ENCODE peak calls at places on chromosome 4, in ten cellular contexts. One of them, this sample, is unnamed.

GRCh38 chr4:68378226-68378625 is 28.3 kb upstream of the YTHDC1 start:
- DNase-seq in lower lobe of right lung: no peak
- DNase-seq in GM23338: no peak
- DNase-seq in fibroblast of lung: no peak
- DNase-seq in BJ: no peak
- DNase-seq in heart left ventricle: no peak
- DNase-seq in transverse colon: no peak
- DNase-seq in GM12878: no peak
- DNase-seq in CD8-positive, alpha-beta T cell: no peak
- DNase-seq in PC-9: no peak
- DNase-seq in this sample: no peak

GRCh38 chr4:76977731-76978350 is 28.3 kb downstream of the SEPTIN11 start:
- DNase-seq in CD8-positive, alpha-beta T cell: no peak
- DNase-seq in BJ: no peak
- DNase-seq in fibroblast of lung: peak; percentile 74
- DNase-seq in lower lobe of right lung: no peak
- DNase-seq in PC-9: peak; percentile 86
- DNase-seq in GM23338: no peak
- DNase-seq in heart left ventricle: no peak
- DNase-seq in GM12878: no peak
- DNase-seq in transverse colon: no peak
- DNase-seq in this sample: no peak

GRCh38 chr4:181645489-181645888 is 597.7 kb upstream of the TENM3 start:
- DNase-seq in PC-9: no peak
- DNase-seq in GM12878: no peak
- DNase-seq in transverse colon: no peak
- DNase-seq in heart left ventricle: no peak
- DNase-seq in BJ: no peak
- DNase-seq in lower lobe of right lung: no peak
- DNase-seq in GM23338: no peak
- DNase-seq in fibroblast of lung: no peak
- DNase-seq in CD8-positive, alpha-beta T cell: no peak
- DNase-seq in this sample: no peak

GRCh38 chr4:183249854-183250253 is 70.2 kb downstream of the CLDN22 start:
- DNase-seq in GM12878: no peak
- DNase-seq in transverse colon: peak; percentile 19
- DNase-seq in GM23338: peak; percentile 60
- DNase-seq in lower lobe of right lung: no peak
- DNase-seq in CD8-positive, alpha-beta T cell: no peak
- DNase-seq in heart left ventricle: no peak
- DNase-seq in fibroblast of lung: peak; percentile 58
- DNase-seq in BJ: no peak
- DNase-seq in PC-9: no peak
- DNase-seq in this sample: no peak

GRCh38 chr4:87409420-87409939 is 12.9 kb upstream of the NUDT9 start:
- DNase-seq in PC-9: no peak
- DNase-seq in CD8-positive, alpha-beta T cell: no peak
- DNase-seq in fibroblast of lung: no peak
- DNase-seq in GM23338: no peak
- DNase-seq in transverse colon: no peak
- DNase-seq in GM12878: no peak
- DNase-seq in BJ: no peak
- DNase-seq in lower lobe of right lung: no peak
- DNase-seq in heart left ventricle: no peak
- DNase-seq in this sample: no peak

GRCh38 chr4:120733968-120734367 is 188.6 kb downstream of the PRDM5 start:
- DNase-seq in lower lobe of right lung: no peak
- DNase-seq in BJ: no peak
- DNase-seq in CD8-positive, alpha-beta T cell: no peak
- DNase-seq in transverse colon: no peak
- DNase-seq in GM12878: no peak
- DNase-seq in PC-9: no peak
- DNase-seq in heart left ventricle: no peak
- DNase-seq in GM23338: no peak
- DNase-seq in fibroblast of lung: no peak
- DNase-seq in this sample: no peak

GRCh38 chr4:87219648-87220093 is 747 bp downstream of the KLHL8 start:
- DNase-seq in fibroblast of lung: no peak
- DNase-seq in GM23338: peak; percentile 60
- DNase-seq in GM12878: no peak
- DNase-seq in BJ: no peak
- DNase-seq in transverse colon: peak; percentile 56
- DNase-seq in CD8-positive, alpha-beta T cell: peak; percentile 59
- DNase-seq in PC-9: no peak
- DNase-seq in heart left ventricle: peak; percentile 78
- DNase-seq in lower lobe of right lung: peak; percentile 76
- DNase-seq in this sample: peak; percentile 70

GRCh38 chr4:159977907-159978617 is 875.2 kb downstream of the RAPGEF2 start:
- DNase-seq in heart left ventricle: no peak
- DNase-seq in BJ: no peak
- DNase-seq in GM12878: no peak
- DNase-seq in transverse colon: no peak
- DNase-seq in GM23338: no peak
- DNase-seq in lower lobe of right lung: no peak
- DNase-seq in PC-9: no peak
- DNase-seq in fibroblast of lung: no peak
- DNase-seq in CD8-positive, alpha-beta T cell: no peak
- DNase-seq in this sample: no peak

GRCh38 chr4:186898367-186898766 is 174.7 kb upstream of the FAT1 start:
- DNase-seq in transverse colon: no peak
- DNase-seq in lower lobe of right lung: no peak
- DNase-seq in GM23338: no peak
- DNase-seq in PC-9: no peak
- DNase-seq in CD8-positive, alpha-beta T cell: no peak
- DNase-seq in BJ: no peak
- DNase-seq in GM12878: no peak
- DNase-seq in fibroblast of lung: no peak
- DNase-seq in heart left ventricle: no peak
- DNase-seq in this sample: no peak

GRCh38 chr4:85783483-85783882 is 308.5 kb downstream of the ARHGAP24 start:
- DNase-seq in fibroblast of lung: peak; percentile 86
- DNase-seq in PC-9: no peak
- DNase-seq in GM23338: no peak
- DNase-seq in CD8-positive, alpha-beta T cell: no peak
- DNase-seq in GM12878: no peak
- DNase-seq in lower lobe of right lung: no peak
- DNase-seq in transverse colon: no peak
- DNase-seq in BJ: peak; percentile 85
- DNase-seq in heart left ventricle: no peak
- DNase-seq in this sample: no peak

GRCh38 chr4:13143234-13143633 is 340.9 kb downstream of the RAB28 start:
- DNase-seq in GM12878: no peak
- DNase-seq in GM23338: no peak
- DNase-seq in lower lobe of right lung: no peak
- DNase-seq in BJ: no peak
- DNase-seq in transverse colon: no peak
- DNase-seq in CD8-positive, alpha-beta T cell: no peak
- DNase-seq in PC-9: no peak
- DNase-seq in fibroblast of lung: peak; percentile 59
- DNase-seq in heart left ventricle: no peak
- DNase-seq in this sample: no peak

GRCh38 chr4:106522839-106523238 is 154.3 kb upstream of the GIMD1 start:
- DNase-seq in transverse colon: no peak
- DNase-seq in BJ: no peak
- DNase-seq in CD8-positive, alpha-beta T cell: no peak
- DNase-seq in fibroblast of lung: no peak
- DNase-seq in lower lobe of right lung: no peak
- DNase-seq in PC-9: no peak
- DNase-seq in GM12878: no peak
- DNase-seq in heart left ventricle: no peak
- DNase-seq in GM23338: peak; percentile 11
- DNase-seq in this sample: no peak

GRCh38 chr4:75306496-75306895 is 207.7 kb downstream of the RCHY1 start:
- DNase-seq in CD8-positive, alpha-beta T cell: no peak
- DNase-seq in GM23338: no peak
- DNase-seq in BJ: no peak
- DNase-seq in GM12878: no peak
- DNase-seq in PC-9: no peak
- DNase-seq in lower lobe of right lung: no peak
- DNase-seq in fibroblast of lung: no peak
- DNase-seq in heart left ventricle: no peak
- DNase-seq in transverse colon: no peak
- DNase-seq in this sample: no peak
- H3K27me3 ChIP-seq in CD8-positive, alpha-beta T cell: no peaks in the 10 kb centered on the region
- H3K27me3 ChIP-seq in GM23338: no peaks in the 10 kb centered on the region
- H3K27me3 ChIP-seq in BJ: no peaks in the 10 kb centered on the region
- H3K27me3 ChIP-seq in GM12878: no peaks in the 10 kb centered on the region
- H3K27me3 ChIP-seq in PC-9: no peaks in the 10 kb centered on the region
- H3K27me3 ChIP-seq in lower lobe of right lung: no peaks in the 10 kb centered on the region
- H3K27me3 ChIP-seq in fibroblast of lung: no peaks in the 10 kb centered on the region
- H3K27me3 ChIP-seq in heart left ventricle: no peaks in the 10 kb centered on the region
- H3K27me3 ChIP-seq in transverse colon: no peaks in the 10 kb centered on the region
- H3K27me3 ChIP-seq in this sample: no peaks in the 10 kb centered on the region

DNA sequence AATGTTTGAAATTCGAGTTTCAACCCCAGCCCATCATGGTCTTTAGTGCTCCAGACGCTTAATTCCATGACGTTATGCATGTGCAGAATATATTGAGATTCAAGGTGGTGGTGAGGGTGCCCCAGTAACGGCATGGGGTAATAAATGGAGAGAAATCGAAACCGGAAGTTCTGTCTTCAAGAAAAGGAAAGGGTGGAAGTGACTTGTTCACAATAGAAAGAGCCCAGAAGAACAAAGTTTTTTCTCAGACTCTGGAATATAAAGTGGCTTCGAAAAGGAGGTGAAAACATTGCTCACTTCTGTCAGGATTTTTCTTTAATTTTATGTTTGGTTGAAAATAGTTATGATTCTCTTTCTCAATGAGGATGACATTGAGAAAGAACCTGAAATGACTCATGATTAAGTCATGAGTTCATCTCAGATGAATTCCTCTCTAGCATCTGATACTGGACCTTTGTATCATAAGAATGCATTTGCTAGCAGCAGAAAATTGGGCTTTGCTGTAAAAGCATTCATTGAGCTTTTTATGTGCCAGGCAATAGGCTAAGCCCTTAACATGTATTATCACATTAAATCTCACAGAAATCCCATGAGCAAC is 798 bp upstream of the DDX60L start:
- DNase-seq in PC-9: peak; percentile 71
- DNase-seq in transverse colon: peak; percentile 19
- DNase-seq in GM23338: no peak
- DNase-seq in fibroblast of lung: peak; percentile 72
- DNase-seq in BJ: peak; percentile 46
- DNase-seq in CD8-positive, alpha-beta T cell: peak; percentile 50
- DNase-seq in lower lobe of right lung: no peak
- DNase-seq in GM12878: peak; percentile 16
- DNase-seq in heart left ventricle: no peak
- DNase-seq in this sample: no peak
- H3K4me3 ChIP-seq in PC-9: peak overlapping the region; percentile 82
- H3K4me3 ChIP-seq in transverse colon: peak overlapping the region; percentile 32
- H3K4me3 ChIP-seq in GM23338: peak overlapping the region; percentile 75
- H3K4me3 ChIP-seq in fibroblast of lung: peak overlapping the region; percentile 87
- H3K4me3 ChIP-seq in BJ: peak overlapping the region; percentile 68
- H3K4me3 ChIP-seq in CD8-positive, alpha-beta T cell: peak overlapping the region; percentile 56
- H3K4me3 ChIP-seq in lower lobe of right lung: peak overlapping the region; percentile 66
- H3K4me3 ChIP-seq in GM12878: peak overlapping the region; percentile 86
- H3K4me3 ChIP-seq in heart left ventricle: peak overlapping the region; percentile 64
- H3K4me3 ChIP-seq in this sample: peak overlapping the region; percentile 57

DNA sequence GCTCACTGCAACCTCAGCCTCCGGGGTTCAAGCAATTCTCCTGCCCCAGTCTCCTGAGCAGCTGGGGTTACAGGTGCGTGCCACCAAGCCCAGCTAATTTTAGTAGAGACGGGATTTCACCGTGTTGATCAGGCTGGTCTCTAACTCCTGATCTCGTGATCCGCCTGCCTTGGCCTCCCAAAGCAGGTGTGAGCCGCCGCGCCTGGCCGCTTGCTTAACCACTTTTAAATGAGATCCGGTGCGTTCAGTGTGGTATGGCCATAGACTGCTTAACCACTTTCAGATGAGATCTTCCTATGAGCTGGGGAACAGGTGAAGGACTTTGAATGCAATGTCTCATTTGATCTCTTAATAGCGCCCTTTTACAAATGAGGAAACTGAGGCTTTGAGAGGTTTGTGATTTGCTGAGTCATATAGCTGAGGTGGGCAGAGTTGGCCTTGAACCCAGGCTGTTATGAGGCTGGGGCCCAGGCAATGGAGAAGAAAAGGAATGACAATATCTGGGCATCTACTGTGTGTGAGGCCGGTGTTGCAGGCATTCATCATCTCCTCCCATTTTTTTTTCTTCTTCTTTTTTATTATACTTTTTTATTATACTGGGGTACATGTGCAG is 41.9 kb upstream of the NSG1 start:
- DNase-seq in GM23338: no peak
- DNase-seq in PC-9: no peak
- DNase-seq in lower lobe of right lung: no peak
- DNase-seq in BJ: no peak
- DNase-seq in CD8-positive, alpha-beta T cell: no peak
- DNase-seq in GM12878: peak; percentile 49
- DNase-seq in heart left ventricle: no peak
- DNase-seq in transverse colon: peak; percentile 40
- DNase-seq in fibroblast of lung: no peak
- DNase-seq in this sample: no peak
- H3K27me3 ChIP-seq in GM23338: no peaks in the 10 kb centered on the region
- H3K27me3 ChIP-seq in PC-9: peaks cover 45% of the 10 kb centered on the region
- H3K27me3 ChIP-seq in lower lobe of right lung: peaks cover 6% of the 10 kb centered on the region
- H3K27me3 ChIP-seq in BJ: peaks cover 6% of the 10 kb centered on the region
- H3K27me3 ChIP-seq in CD8-positive, alpha-beta T cell: no peaks in the 10 kb centered on the region
- H3K27me3 ChIP-seq in GM12878: no peaks in the 10 kb centered on the region
- H3K27me3 ChIP-seq in heart left ventricle: no peaks in the 10 kb centered on the region
- H3K27me3 ChIP-seq in transverse colon: no peaks in the 10 kb centered on the region
- H3K27me3 ChIP-seq in fibroblast of lung: no peaks in the 10 kb centered on the region
- H3K27me3 ChIP-seq in this sample: no peaks in the 10 kb centered on the region

GRCh38 chr4:25215506-25215905 is 18.3 kb upstream of the PI4K2B start:
- DNase-seq in BJ: no peak
- DNase-seq in PC-9: no peak
- DNase-seq in heart left ventricle: no peak
- DNase-seq in lower lobe of right lung: no peak
- DNase-seq in CD8-positive, alpha-beta T cell: no peak
- DNase-seq in transverse colon: no peak
- DNase-seq in GM12878: no peak
- DNase-seq in GM23338: peak; percentile 46
- DNase-seq in fibroblast of lung: no peak
- DNase-seq in this sample: no peak
- H3K4me3 ChIP-seq in BJ: no peak overlapping the region
- H3K4me3 ChIP-seq in PC-9: no peak overlapping the region
- H3K4me3 ChIP-seq in heart left ventricle: no peak overlapping the region
- H3K4me3 ChIP-seq in lower lobe of right lung: no peak overlapping the region
- H3K4me3 ChIP-seq in CD8-positive, alpha-beta T cell: no peak overlapping the region
- H3K4me3 ChIP-seq in transverse colon: no peak overlapping the region
- H3K4me3 ChIP-seq in GM12878: no peak overlapping the region
- H3K4me3 ChIP-seq in GM23338: no peak overlapping the region
- H3K4me3 ChIP-seq in fibroblast of lung: no peak overlapping the region
- H3K4me3 ChIP-seq in this sample: no peak overlapping the region

DNA sequence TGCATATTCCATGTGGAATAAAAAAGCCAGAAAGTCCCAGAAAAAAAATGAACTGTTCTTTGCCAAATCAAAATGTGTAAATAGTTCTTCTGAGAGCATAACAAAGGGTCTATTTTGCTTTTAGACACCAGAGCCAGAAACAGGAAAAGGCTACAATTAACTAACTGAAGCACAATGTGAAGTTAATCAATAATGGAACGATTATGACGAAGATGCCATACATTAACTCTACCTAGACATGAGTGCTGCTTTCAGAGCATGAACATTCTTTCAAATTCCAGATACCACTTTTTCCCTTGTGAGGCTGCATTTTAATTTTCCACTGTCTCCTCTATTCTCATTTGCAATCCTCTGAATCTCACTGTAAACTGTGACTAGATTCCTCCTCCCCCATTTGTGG is 48.7 kb upstream of the PHOX2B start:
- DNase-seq in PC-9: no peak
- DNase-seq in fibroblast of lung: no peak
- DNase-seq in transverse colon: no peak
- DNase-seq in GM23338: no peak
- DNase-seq in CD8-positive, alpha-beta T cell: no peak
- DNase-seq in BJ: no peak
- DNase-seq in GM12878: no peak
- DNase-seq in heart left ventricle: no peak
- DNase-seq in lower lobe of right lung: no peak
- DNase-seq in this sample: no peak
- H3K27me3 ChIP-seq in PC-9: peaks cover 68% of the 10 kb centered on the region
- H3K27me3 ChIP-seq in fibroblast of lung: no peaks in the 10 kb centered on the region
- H3K27me3 ChIP-seq in transverse colon: no peaks in the 10 kb centered on the region
- H3K27me3 ChIP-seq in GM23338: no peaks in the 10 kb centered on the region
- H3K27me3 ChIP-seq in CD8-positive, alpha-beta T cell: no peaks in the 10 kb centered on the region
- H3K27me3 ChIP-seq in BJ: peaks cover 9% of the 10 kb centered on the region
- H3K27me3 ChIP-seq in GM12878: no peaks in the 10 kb centered on the region
- H3K27me3 ChIP-seq in heart left ventricle: no peaks in the 10 kb centered on the region
- H3K27me3 ChIP-seq in lower lobe of right lung: peaks cover 7% of the 10 kb centered on the region
- H3K27me3 ChIP-seq in this sample: no peaks in the 10 kb centered on the region

This sample was measured in left lung.